ENCODE peak calls at places on chromosome 12, in six cellular contexts. X is right lobe of liver, C is tibial artery, E is lower lobe of right lung, P is A549, H is left ventricle myocardium inferior. T is an unnamed sample. For H3K4me1, the result is how much of the 10 kb centered on the place peaks cover.

GRCh38 chr12:88351121-88351520 is 209.0 kb downstream of the TMTC3 start:
- DNase-seq in X (no peak), C (no peak), E (no peak), P (no peak), H (no peak), T (no peak)

GRCh38 chr12:29253916-29254625 is 105.0 kb downstream of the FAR2 start:
- DNase-seq in X (no peak), C (no peak), E (no peak), P (no peak), H (no peak), T (no peak)

GRCh38 chr12:46579474-46579873 is 206.9 kb upstream of the SLC38A2 start:
- DNase-seq in X (no peak), C (no peak), E (no peak), P (no peak), H (no peak), T (no peak)

GRCh38 chr12:14315501-14315900 is 50.0 kb upstream of the ATF7IP start:
- DNase-seq in X (no peak), C (no peak), E (no peak), P (no peak), H (no peak), T (no peak)

GRCh38 chr12:58616618-58617017 is 303.7 kb downstream of the LRIG3 start:
- DNase-seq in X (no peak), C (no peak), E (no peak), P (no peak), H (no peak), T (no peak)

GRCh38 chr12:549476-550082 is 89.8 kb downstream of the B4GALNT3 start:
- DNase-seq in X (no peak), C (peak), E (no peak), P (no peak), H (no peak), T (peak)

GRCh38 chr12:49776413-49776812 is 35.1 kb downstream of the TMBIM6 start:
- DNase-seq in X (peak), C (peak), E (peak), P (peak), H (peak), T (peak)

GRCh38 chr12:13371797-13372196 is 175.3 kb downstream of the EMP1 start:
- DNase-seq in X (no peak), C (no peak), E (no peak), P (no peak), H (no peak), T (no peak)

GRCh38 chr12:57240926-57241555 is 9.9 kb downstream of the STAC3 start:
- DNase-seq in X (no peak), C (no peak), E (no peak), P (no peak), H (no peak), T (no peak)
- H3K4me1 ChIP-seq in X (half or more), C (under half), E (half or more), P (under half), H (half or more), T (half or more)

GRCh38 chr12:32285484-32285883 is 113.9 kb upstream of the FGD4 start:
- DNase-seq in X (no peak), C (no peak), E (no peak), P (no peak), H (no peak), T (no peak)

GRCh38 chr12:32277774-32278173 is 121.6 kb upstream of the FGD4 start:
- DNase-seq in X (no peak), C (no peak), E (no peak), P (no peak), H (no peak), T (no peak)

GRCh38 chr12:32284561-32284960 is 114.8 kb upstream of the FGD4 start:
- DNase-seq in X (no peak), C (no peak), E (no peak), P (no peak), H (no peak), T (no peak)

DNA sequence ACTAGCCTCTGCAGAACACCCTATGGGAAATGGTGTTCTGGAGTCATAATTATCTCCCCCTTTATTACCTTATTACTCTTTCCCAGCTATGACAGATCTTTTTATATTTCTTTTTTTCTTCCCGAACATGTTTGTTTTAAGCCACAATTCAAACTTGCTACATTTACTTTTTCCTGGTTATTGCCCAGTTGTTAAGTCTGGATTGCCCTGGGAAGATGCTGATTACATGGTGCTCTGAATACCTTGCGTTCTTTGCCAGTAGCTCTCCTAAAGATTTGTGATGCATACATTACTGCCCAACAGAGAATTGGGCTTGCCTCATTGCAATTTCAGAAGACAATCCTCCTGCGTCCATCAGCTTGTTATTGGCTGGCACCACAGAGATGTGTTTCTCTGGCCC is 118.3 kb upstream of the FGD4 start:
- DNase-seq in X (no peak), C (no peak), E (no peak), P (no peak), H (no peak), T (no peak)
- H3K4me3 ChIP-seq in X (no peak), C (no peak), E (no peak), P (no peak), H (no peak), T (no peak)

GRCh38 chr12:109114644-109115043 is 1.7 kb upstream of the ACACB start:
- DNase-seq in X (no peak), C (no peak), E (no peak), P (no peak), H (no peak), T (no peak)

GRCh38 chr12:109116611-109116949 is 193 bp downstream of the ACACB start:
- DNase-seq in X (no peak), C (no peak), E (no peak), P (no peak), H (no peak), T (no peak)

GRCh38 chr12:109113661-109114321 is 2.6 kb upstream of the ACACB start:
- DNase-seq in X (no peak), C (peak), E (no peak), P (no peak), H (no peak), T (no peak)

GRCh38 chr12:109115758-109116610 is at the start of gene ACACB:
- DNase-seq in X (peak), C (peak), E (peak), P (no peak), H (peak), T (peak)

GRCh38 chr12:109115404-109115757 is 1.0 kb upstream of the ACACB start:
- DNase-seq in X (no peak), C (peak), E (no peak), P (no peak), H (no peak), T (no peak)
- H3K4me1 ChIP-seq in X (half or more), C (under half), E (half or more), P (under half), H (half or more), T (under half)

DNA sequence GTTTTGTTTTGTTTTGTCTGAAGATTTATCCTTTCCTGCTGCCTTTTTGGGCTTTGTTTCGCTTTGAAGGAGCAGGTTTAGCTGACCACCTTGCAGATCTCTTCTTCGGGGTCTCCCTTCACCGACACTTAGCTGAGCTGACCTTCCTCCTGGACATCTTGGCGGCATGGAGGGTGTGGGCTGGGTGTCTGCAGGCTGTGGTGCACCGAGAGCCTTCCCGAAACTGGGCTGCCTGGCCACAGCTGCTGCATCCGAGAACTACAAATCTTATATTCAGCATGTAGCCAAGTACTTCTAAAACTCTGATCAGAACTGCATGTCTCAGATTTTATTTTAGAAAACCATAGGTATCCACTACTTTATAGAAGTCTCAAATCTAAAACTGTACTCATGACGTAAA is 84.9 kb downstream of the PPFIBP1 start:
- DNase-seq in X (no peak), C (no peak), E (no peak), P (no peak), H (no peak), T (no peak)
- H3K4me3 ChIP-seq in X (no peak), C (peak), E (peak), P (no peak), H (peak), T (no peak)

GRCh38 chr12:71797506-71797905 is 42.1 kb upstream of the TBC1D15 start:
- DNase-seq in X (no peak), C (no peak), E (no peak), P (no peak), H (no peak), T (no peak)
- H3K4me1 ChIP-seq in X (under half), C (under half), E (under half), P (under half), H (under half), T (under half)

GRCh38 chr12:100127766-100128508 is 14.7 kb downstream of the BLTP3B start:
- DNase-seq in X (no peak), C (no peak), E (no peak), P (no peak), H (no peak), T (no peak)
- H3K4me3 ChIP-seq in X (no peak), C (no peak), E (no peak), P (no peak), H (no peak), T (no peak)

GRCh38 chr12:6539276-6540134 is 5.2 kb downstream of the GAPDH start:
- DNase-seq in X (no peak), C (no peak), E (no peak), P (peak), H (peak), T (peak)
- H3K4me1 ChIP-seq in X (under half), C (under half), E (half or more), P (half or more), H (half or more), T (half or more)

GRCh38 chr12:120534703-120535655 is 823 bp downstream of the RNF10 start:
- DNase-seq in X (peak), C (peak), E (peak), P (peak), H (peak), T (peak)

GRCh38 chr12:120539303-120539702 is 5.1 kb downstream of the RNF10 start:
- DNase-seq in X (no peak), C (no peak), E (no peak), P (no peak), H (no peak), T (no peak)

GRCh38 chr12:120538281-120539156 is 4.4 kb downstream of the RNF10 start:
- DNase-seq in X (peak), C (peak), E (peak), P (no peak), H (peak), T (peak)

GRCh38 chr12:120534203-120534702 is at the start of gene RNF10:
- DNase-seq in X (peak), C (peak), E (peak), P (peak), H (peak), T (peak)

GRCh38 chr12:120536064-120536791 is 2.1 kb downstream of the RNF10 start:
- DNase-seq in X (no peak), C (no peak), E (no peak), P (no peak), H (no peak), T (no peak)
- H3K4me3 ChIP-seq in X (peak), C (peak), E (peak), P (peak), H (peak), T (no peak)

DNA sequence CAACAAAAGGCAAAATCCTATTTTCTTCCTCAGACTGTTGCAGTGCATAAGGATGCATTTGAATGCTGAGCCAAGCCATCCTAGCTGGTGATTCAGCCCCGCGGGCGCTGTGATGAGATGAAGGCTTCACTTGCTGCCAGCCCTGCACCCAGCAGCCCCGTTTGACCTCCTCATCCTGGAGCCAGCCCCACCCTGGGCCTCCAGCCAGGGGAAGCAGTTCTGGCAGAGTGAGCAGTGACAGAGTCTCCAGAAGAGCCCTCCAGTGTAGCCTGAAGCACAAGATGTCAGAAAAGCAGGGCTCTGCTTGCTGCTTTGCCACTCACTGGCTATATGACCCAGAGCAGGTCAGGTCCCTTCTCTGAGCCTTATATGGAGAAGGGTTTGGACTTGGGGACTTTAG is 96.2 kb upstream of the HSPB8 start:
- DNase-seq in X (no peak), C (no peak), E (no peak), P (no peak), H (peak), T (no peak)
- H3K4me1 ChIP-seq in X (under half), C (under half), E (under half), P (under half), H (under half), T (under half)

GRCh38 chr12:74227846-74228545 is 309.6 kb upstream of the ATXN7L3B start:
- DNase-seq in X (no peak), C (no peak), E (no peak), P (no peak), H (no peak), T (no peak)

GRCh38 chr12:74235342-74235741 is 302.3 kb upstream of the ATXN7L3B start:
- DNase-seq in X (no peak), C (no peak), E (no peak), P (no peak), H (no peak), T (no peak)

GRCh38 chr12:74229671-74230070 is 308.0 kb upstream of the ATXN7L3B start:
- DNase-seq in X (no peak), C (no peak), E (no peak), P (no peak), H (no peak), T (no peak)
- H3K4me3 ChIP-seq in X (no peak), C (no peak), E (no peak), P (no peak), H (no peak), T (no peak)